ENCODE peak calls at places on chromosome 21, in six cellular contexts. One of them, this sample, is unnamed.

GRCh38 chr21:35366348-35367085 is 317.4 kb upstream of the RUNX1 start:
- DNase-seq in cardiac muscle cell: no peak
- DNase-seq in heart left ventricle: peak
- DNase-seq in WTC11: no peak
- DNase-seq in GM10248: no peak
- DNase-seq in PC-9: no peak
- DNase-seq in this sample: peak

GRCh38 chr21:31894441-31894840 is 21.6 kb downstream of the HUNK start:
- DNase-seq in cardiac muscle cell: no peak
- DNase-seq in PC-9: no peak
- DNase-seq in GM10248: no peak
- DNase-seq in heart left ventricle: no peak
- DNase-seq in WTC11: no peak
- DNase-seq in this sample: no peak

GRCh38 chr21:19122371-19122770 is 718.8 kb upstream of the TMPRSS15 start:
- DNase-seq in cardiac muscle cell: no peak
- DNase-seq in WTC11: no peak
- DNase-seq in PC-9: no peak
- DNase-seq in heart left ventricle: no peak
- DNase-seq in GM10248: no peak
- DNase-seq in this sample: no peak

GRCh38 chr21:39033878-39034589 is 149.2 kb downstream of the PSMG1 start:
- DNase-seq in PC-9: peak
- DNase-seq in GM10248: no peak
- DNase-seq in cardiac muscle cell: no peak
- DNase-seq in WTC11: no peak
- DNase-seq in heart left ventricle: no peak
- DNase-seq in this sample: no peak

GRCh38 chr21:35854281-35854680 is 206.0 kb downstream of the SETD4 start:
- DNase-seq in heart left ventricle: no peak
- DNase-seq in WTC11: no peak
- DNase-seq in GM10248: no peak
- DNase-seq in PC-9: no peak
- DNase-seq in cardiac muscle cell: no peak
- DNase-seq in this sample: no peak

GRCh38 chr21:36008505-36008904 is 51.8 kb downstream of the SETD4 start:
- DNase-seq in WTC11: no peak
- DNase-seq in heart left ventricle: no peak
- DNase-seq in GM10248: no peak
- DNase-seq in PC-9: no peak
- DNase-seq in cardiac muscle cell: no peak
- DNase-seq in this sample: no peak

GRCh38 chr21:32427958-32428623 is 15.6 kb downstream of the EVA1C start:
- DNase-seq in GM10248: no peak
- DNase-seq in heart left ventricle: no peak
- DNase-seq in WTC11: no peak
- DNase-seq in cardiac muscle cell: no peak
- DNase-seq in PC-9: no peak
- DNase-seq in this sample: no peak

GRCh38 chr21:31895069-31895851 is 22.4 kb downstream of the HUNK start:
- DNase-seq in GM10248: no peak
- DNase-seq in WTC11: no peak
- DNase-seq in cardiac muscle cell: no peak
- DNase-seq in PC-9: no peak
- DNase-seq in heart left ventricle: no peak
- DNase-seq in this sample: no peak

GRCh38 chr21:29787011-29787909 is 152.5 kb downstream of the GRIK1 start:
- DNase-seq in heart left ventricle: no peak
- DNase-seq in cardiac muscle cell: no peak
- DNase-seq in WTC11: no peak
- DNase-seq in GM10248: no peak
- DNase-seq in PC-9: no peak
- DNase-seq in this sample: no peak

GRCh38 chr21:32308696-32309095 is 10.0 kb downstream of the MRAP start:
- DNase-seq in heart left ventricle: peak
- DNase-seq in GM10248: no peak
- DNase-seq in PC-9: no peak
- DNase-seq in cardiac muscle cell: no peak
- DNase-seq in WTC11: no peak
- DNase-seq in this sample: no peak

GRCh38 chr21:26572668-26573381 is at the start of gene CYYR1:
- DNase-seq in heart left ventricle: peak
- DNase-seq in GM10248: no peak
- DNase-seq in WTC11: peak
- DNase-seq in cardiac muscle cell: peak
- DNase-seq in PC-9: no peak
- DNase-seq in this sample: no peak

GRCh38 chr21:39518845-39519205 is 67.1 kb downstream of the SH3BGR start:
- DNase-seq in heart left ventricle: no peak
- DNase-seq in cardiac muscle cell: no peak
- DNase-seq in PC-9: no peak
- DNase-seq in GM10248: no peak
- DNase-seq in WTC11: no peak
- DNase-seq in this sample: peak

GRCh38 chr21:38241029-38241740 is 15.6 kb upstream of the KCNJ15 start:
- DNase-seq in GM10248: no peak
- DNase-seq in WTC11: no peak
- DNase-seq in PC-9: no peak
- DNase-seq in heart left ventricle: peak
- DNase-seq in cardiac muscle cell: no peak
- DNase-seq in this sample: peak

GRCh38 chr21:27646691-27647090 is 679.8 kb upstream of the ADAMTS5 start:
- DNase-seq in cardiac muscle cell: no peak
- DNase-seq in PC-9: no peak
- DNase-seq in WTC11: no peak
- DNase-seq in GM10248: no peak
- DNase-seq in heart left ventricle: no peak
- DNase-seq in this sample: no peak

GRCh38 chr21:19236209-19236608 is 832.6 kb upstream of the TMPRSS15 start:
- DNase-seq in GM10248: no peak
- DNase-seq in cardiac muscle cell: no peak
- DNase-seq in WTC11: no peak
- DNase-seq in heart left ventricle: no peak
- DNase-seq in PC-9: no peak
- DNase-seq in this sample: no peak

GRCh38 chr21:22728091-22728490 is 1729.9 kb downstream of the NCAM2 start:
- DNase-seq in WTC11: no peak
- DNase-seq in PC-9: no peak
- DNase-seq in cardiac muscle cell: no peak
- DNase-seq in GM10248: no peak
- DNase-seq in heart left ventricle: no peak
- DNase-seq in this sample: no peak

GRCh38 chr21:33078907-33079582 is 9.1 kb downstream of the OLIG1 start:
- DNase-seq in WTC11: no peak
- DNase-seq in GM10248: peak
- DNase-seq in heart left ventricle: no peak
- DNase-seq in PC-9: peak
- DNase-seq in cardiac muscle cell: no peak
- DNase-seq in this sample: peak

GRCh38 chr21:26116456-26117011 is 54.0 kb downstream of the APP start:
- DNase-seq in GM10248: no peak
- DNase-seq in PC-9: peak
- DNase-seq in cardiac muscle cell: no peak
- DNase-seq in WTC11: no peak
- DNase-seq in heart left ventricle: no peak
- DNase-seq in this sample: peak

GRCh38 chr21:34613679-34614442 is 1.1 kb downstream of the RCAN1 start:
- DNase-seq in heart left ventricle: no peak
- DNase-seq in WTC11: no peak
- DNase-seq in cardiac muscle cell: no peak
- DNase-seq in GM10248: no peak
- DNase-seq in PC-9: no peak
- DNase-seq in this sample: peak

GRCh38 chr21:40166291-40166843 is 299.1 kb downstream of the PCP4 start:
- DNase-seq in WTC11: no peak
- DNase-seq in GM10248: no peak
- DNase-seq in cardiac muscle cell: no peak
- DNase-seq in heart left ventricle: no peak
- DNase-seq in PC-9: no peak
- DNase-seq in this sample: no peak

GRCh38 chr21:26840912-26841311 is 4.3 kb downstream of the ADAMTS1 start:
- DNase-seq in PC-9: no peak
- DNase-seq in cardiac muscle cell: no peak
- DNase-seq in WTC11: no peak
- DNase-seq in heart left ventricle: peak
- DNase-seq in GM10248: no peak
- DNase-seq in this sample: peak

GRCh38 chr21:40054403-40054802 is 187.2 kb downstream of the PCP4 start:
- DNase-seq in heart left ventricle: no peak
- DNase-seq in PC-9: no peak
- DNase-seq in WTC11: no peak
- DNase-seq in GM10248: no peak
- DNase-seq in cardiac muscle cell: no peak
- DNase-seq in this sample: no peak

GRCh38 chr21:34930971-34931370 is 118.1 kb downstream of the RUNX1 start:
- DNase-seq in WTC11: no peak
- DNase-seq in GM10248: no peak
- DNase-seq in PC-9: no peak
- DNase-seq in heart left ventricle: no peak
- DNase-seq in cardiac muscle cell: no peak
- DNase-seq in this sample: peak

GRCh38 chr21:39334611-39335010 is 14.3 kb downstream of the HMGN1 start:
- DNase-seq in WTC11: no peak
- DNase-seq in PC-9: no peak
- DNase-seq in GM10248: no peak
- DNase-seq in heart left ventricle: no peak
- DNase-seq in cardiac muscle cell: no peak
- DNase-seq in this sample: no peak

GRCh38 chr21:33767236-33767635 is 124.9 kb downstream of the ITSN1 start:
- DNase-seq in WTC11: no peak
- DNase-seq in PC-9: no peak
- DNase-seq in cardiac muscle cell: no peak
- DNase-seq in heart left ventricle: no peak
- DNase-seq in GM10248: no peak
- DNase-seq in this sample: peak

GRCh38 chr21:26686278-26686677 is 113.2 kb upstream of the CYYR1 start:
- DNase-seq in WTC11: peak
- DNase-seq in cardiac muscle cell: no peak
- DNase-seq in GM10248: no peak
- DNase-seq in PC-9: peak
- DNase-seq in heart left ventricle: no peak
- DNase-seq in this sample: peak

GRCh38 chr21:23936224-23936623 is 1671.1 kb downstream of the MRPL39 start:
- DNase-seq in heart left ventricle: no peak
- DNase-seq in PC-9: no peak
- DNase-seq in WTC11: peak
- DNase-seq in cardiac muscle cell: peak
- DNase-seq in GM10248: no peak
- DNase-seq in this sample: peak
- TF ChIP-seq CTCF in heart left ventricle: peak
- TF ChIP-seq CTCF in PC-9: peak
- TF ChIP-seq CTCF in WTC11: peak
- TF ChIP-seq CTCF in cardiac muscle cell: no peak
- TF ChIP-seq CTCF in GM10248: peak
- TF ChIP-seq CTCF in this sample: no peak

GRCh38 chr21:44509539-44509938 is 30.5 kb downstream of the KRTAP10-1 start:
- DNase-seq in GM10248: no peak
- DNase-seq in heart left ventricle: peak
- DNase-seq in cardiac muscle cell: no peak
- DNase-seq in PC-9: peak
- DNase-seq in WTC11: no peak
- DNase-seq in this sample: no peak
- TF ChIP-seq CTCF in GM10248: no peak
- TF ChIP-seq CTCF in heart left ventricle: peak
- TF ChIP-seq CTCF in cardiac muscle cell: no peak
- TF ChIP-seq CTCF in PC-9: peak
- TF ChIP-seq CTCF in WTC11: no peak
- TF ChIP-seq CTCF in this sample: no peak

GRCh38 chr21:37032877-37033471 is 26.5 kb downstream of the RIPPLY3 start:
- DNase-seq in heart left ventricle: no peak
- DNase-seq in PC-9: peak
- DNase-seq in GM10248: no peak
- DNase-seq in WTC11: no peak
- DNase-seq in cardiac muscle cell: no peak
- DNase-seq in this sample: peak

GRCh38 chr21:37030864-37031263 is 24.4 kb downstream of the RIPPLY3 start:
- DNase-seq in GM10248: no peak
- DNase-seq in PC-9: no peak
- DNase-seq in cardiac muscle cell: no peak
- DNase-seq in WTC11: no peak
- DNase-seq in heart left ventricle: no peak
- DNase-seq in this sample: no peak

GRCh38 chr21:37032293-37032692 is 25.8 kb downstream of the RIPPLY3 start:
- DNase-seq in heart left ventricle: no peak
- DNase-seq in PC-9: no peak
- DNase-seq in WTC11: no peak
- DNase-seq in GM10248: no peak
- DNase-seq in cardiac muscle cell: no peak
- DNase-seq in this sample: no peak

DNA sequence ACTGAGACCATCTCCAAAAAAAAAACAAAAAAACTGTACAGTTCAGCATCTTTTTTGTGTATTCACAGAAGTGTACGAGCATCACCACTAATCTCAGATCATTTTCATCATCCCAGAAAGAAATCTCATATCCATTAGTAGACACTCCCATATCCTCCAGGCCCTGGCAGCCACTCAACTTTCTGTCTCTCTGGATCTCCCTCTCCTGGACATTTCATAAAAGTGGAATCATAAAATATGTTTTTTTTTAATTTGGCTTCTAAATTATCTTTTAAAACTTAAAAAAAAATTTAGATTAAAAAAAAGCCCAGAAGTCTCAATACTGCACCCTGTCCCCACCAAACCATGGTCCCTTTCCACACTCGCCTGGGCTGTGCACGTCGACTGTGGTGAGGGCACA is 22.1 kb downstream of the RIPPLY3 start:
- DNase-seq in cardiac muscle cell: no peak
- DNase-seq in WTC11: no peak
- DNase-seq in GM10248: no peak
- DNase-seq in PC-9: no peak
- DNase-seq in heart left ventricle: no peak
- DNase-seq in this sample: no peak
- TF ChIP-seq CTCF in cardiac muscle cell: no peak
- TF ChIP-seq CTCF in WTC11: no peak
- TF ChIP-seq CTCF in GM10248: no peak
- TF ChIP-seq CTCF in PC-9: peak
- TF ChIP-seq CTCF in heart left ventricle: no peak
- TF ChIP-seq CTCF in this sample: peak

DNA sequence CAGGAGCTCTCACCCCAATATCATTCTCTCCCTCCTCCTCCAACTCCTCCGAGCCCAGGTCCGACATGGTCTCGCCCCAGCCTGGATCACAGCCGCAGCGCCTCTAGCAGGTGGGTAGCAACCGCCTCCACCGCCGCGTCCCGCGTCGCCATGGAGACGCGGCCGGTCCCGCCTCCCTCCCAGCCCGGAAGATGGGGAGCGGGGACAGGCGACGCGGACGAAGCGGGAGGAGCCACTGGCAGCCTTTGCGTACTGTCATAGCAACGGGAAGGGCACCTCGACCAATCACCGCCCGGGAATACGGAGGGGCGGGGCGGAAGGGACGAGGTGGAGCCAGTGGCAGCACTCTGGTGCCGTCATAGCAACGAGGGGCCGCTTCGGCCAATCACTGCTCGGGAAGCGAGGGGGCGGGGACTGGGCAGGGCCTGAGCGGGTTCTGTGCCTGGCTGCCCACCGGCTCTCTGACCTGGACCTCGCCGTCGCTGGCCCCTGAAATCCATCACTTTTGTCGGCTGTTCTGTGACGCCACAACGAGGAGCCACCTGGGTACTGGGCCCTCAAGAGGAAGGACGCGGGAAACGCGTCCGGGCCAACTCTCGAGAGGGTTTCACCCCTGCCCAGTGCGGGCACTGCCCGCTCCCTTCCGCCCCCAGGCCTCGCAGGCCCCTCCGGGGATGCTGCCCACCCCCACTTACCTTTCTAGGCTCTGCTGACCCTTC is at the start of gene RSPH1:
- DNase-seq in PC-9: peak
- DNase-seq in GM10248: peak
- DNase-seq in cardiac muscle cell: peak
- DNase-seq in heart left ventricle: peak
- DNase-seq in WTC11: peak
- DNase-seq in this sample: peak
- TF ChIP-seq CTCF in PC-9: no peak
- TF ChIP-seq CTCF in GM10248: peak
- TF ChIP-seq CTCF in cardiac muscle cell: no peak
- TF ChIP-seq CTCF in heart left ventricle: no peak
- TF ChIP-seq CTCF in WTC11: no peak
- TF ChIP-seq CTCF in this sample: no peak